ENCODE peak calls at places on chromosome 19, in four cellular contexts. One of them, this sample, is unnamed.
A peak's percentile ranks its signal among the peaks of the same experiment; 100 is the strongest.

GRCh38 chr19:38699027-38699346 is 45.3 kb downstream of the CAPN12 start:
- DNase-seq in fibroblast of mammary gland: no peak
- DNase-seq in CD8-positive, alpha-beta memory T cell: no peak
- DNase-seq in A549: no peak
- DNase-seq in this sample: no peak

GRCh38 chr19:22628401-22628800 is 5.7 kb upstream of the ZNF492 start:
- DNase-seq in A549: no peak
- DNase-seq in fibroblast of mammary gland: no peak
- DNase-seq in CD8-positive, alpha-beta memory T cell: no peak
- DNase-seq in this sample: no peak

GRCh38 chr19:3268326-3268725 is 43.9 kb downstream of the CELF5 start:
- DNase-seq in fibroblast of mammary gland: no peak
- DNase-seq in CD8-positive, alpha-beta memory T cell: no peak
- DNase-seq in A549: no peak
- DNase-seq in this sample: no peak

GRCh38 chr19:51139299-51140018 is 2.6 kb upstream of the SIGLEC7 start:
- DNase-seq in CD8-positive, alpha-beta memory T cell: no peak
- DNase-seq in fibroblast of mammary gland: no peak
- DNase-seq in A549: no peak
- DNase-seq in this sample: no peak

GRCh38 chr19:14530005-14530348 is 583 bp downstream of the TECR start:
- DNase-seq in CD8-positive, alpha-beta memory T cell: peak; percentile 72
- DNase-seq in fibroblast of mammary gland: peak; percentile 34
- DNase-seq in A549: peak; percentile 48
- DNase-seq in this sample: no peak

GRCh38 chr19:16227837-16228636 is 30.3 kb downstream of the AP1M1 start:
- DNase-seq in CD8-positive, alpha-beta memory T cell: no peak
- DNase-seq in fibroblast of mammary gland: no peak
- DNase-seq in A549: no peak
- DNase-seq in this sample: no peak

GRCh38 chr19:13212759-13213330 is 62.6 kb downstream of the IER2 start:
- DNase-seq in CD8-positive, alpha-beta memory T cell: peak; percentile 62
- DNase-seq in A549: peak; percentile 76
- DNase-seq in fibroblast of mammary gland: peak; percentile 63
- DNase-seq in this sample: peak; percentile 56

GRCh38 chr19:49793561-49793840 is 19.6 kb downstream of the FUZ start:
- DNase-seq in fibroblast of mammary gland: peak; percentile 53
- DNase-seq in CD8-positive, alpha-beta memory T cell: no peak
- DNase-seq in A549: peak; percentile 42
- DNase-seq in this sample: peak; percentile 58

GRCh38 chr19:5313307-5313706 is 27.3 kb downstream of the PTPRS start:
- DNase-seq in fibroblast of mammary gland: no peak
- DNase-seq in A549: no peak
- DNase-seq in CD8-positive, alpha-beta memory T cell: no peak
- DNase-seq in this sample: no peak

GRCh38 chr19:12873891-12874745 is 7.1 kb downstream of the DNASE2 start:
- DNase-seq in A549: no peak
- DNase-seq in CD8-positive, alpha-beta memory T cell: no peak
- DNase-seq in fibroblast of mammary gland: no peak
- DNase-seq in this sample: no peak

GRCh38 chr19:35776102-35776788 is 881 bp downstream of the ARHGAP33 start:
- DNase-seq in CD8-positive, alpha-beta memory T cell: no peak
- DNase-seq in fibroblast of mammary gland: no peak
- DNase-seq in A549: no peak
- DNase-seq in this sample: no peak

GRCh38 chr19:50837300-50837699 is 3.9 kb upstream of the KLK15 start:
- DNase-seq in A549: no peak
- DNase-seq in fibroblast of mammary gland: no peak
- DNase-seq in CD8-positive, alpha-beta memory T cell: no peak
- DNase-seq in this sample: no peak

GRCh38 chr19:40240332-40240731 is 13.8 kb upstream of the CCNP start:
- DNase-seq in fibroblast of mammary gland: no peak
- DNase-seq in CD8-positive, alpha-beta memory T cell: no peak
- DNase-seq in A549: no peak
- DNase-seq in this sample: no peak

GRCh38 chr19:19171821-19172532 is 1.9 kb upstream of the MEF2B start:
- DNase-seq in CD8-positive, alpha-beta memory T cell: no peak
- DNase-seq in fibroblast of mammary gland: peak; percentile 42
- DNase-seq in A549: no peak
- DNase-seq in this sample: no peak

GRCh38 chr19:12967907-12968306 is 1.5 kb upstream of the DAND5 start:
- DNase-seq in fibroblast of mammary gland: peak; percentile 63
- DNase-seq in A549: no peak
- DNase-seq in CD8-positive, alpha-beta memory T cell: no peak
- DNase-seq in this sample: no peak

GRCh38 chr19:16496613-16496983 is 404 bp downstream of the C19orf44 start:
- DNase-seq in CD8-positive, alpha-beta memory T cell: no peak
- DNase-seq in A549: no peak
- DNase-seq in fibroblast of mammary gland: peak; percentile 69
- DNase-seq in this sample: peak; percentile 59

GRCh38 chr19:49359851-49360845 is 2.1 kb downstream of the TEAD2 start:
- DNase-seq in CD8-positive, alpha-beta memory T cell: no peak
- DNase-seq in fibroblast of mammary gland: no peak
- DNase-seq in A549: no peak
- DNase-seq in this sample: no peak

GRCh38 chr19:58330458-58330857 is 3.7 kb downstream of the ZSCAN22 start:
- DNase-seq in A549: no peak
- DNase-seq in fibroblast of mammary gland: peak; percentile 88
- DNase-seq in CD8-positive, alpha-beta memory T cell: no peak
- DNase-seq in this sample: peak; percentile 83

GRCh38 chr19:50607874-50608785 is 31.6 kb downstream of the SYT3 start:
- DNase-seq in A549: peak; percentile 99
- DNase-seq in CD8-positive, alpha-beta memory T cell: peak; percentile 72
- DNase-seq in fibroblast of mammary gland: peak; percentile 85
- DNase-seq in this sample: peak; percentile 82

GRCh38 chr19:12937243-12938053 is 961 bp upstream of the CALR start:
- DNase-seq in A549: peak; percentile 68
- DNase-seq in CD8-positive, alpha-beta memory T cell: no peak
- DNase-seq in fibroblast of mammary gland: peak; percentile 58
- DNase-seq in this sample: peak; percentile 48

GRCh38 chr19:1109697-1110671 is 6.2 kb downstream of the GPX4 start:
- DNase-seq in CD8-positive, alpha-beta memory T cell: no peak
- DNase-seq in fibroblast of mammary gland: no peak
- DNase-seq in A549: no peak
- DNase-seq in this sample: no peak

GRCh38 chr19:883661-884211 is 9.3 kb downstream of the MED16 start:
- DNase-seq in CD8-positive, alpha-beta memory T cell: no peak
- DNase-seq in fibroblast of mammary gland: no peak
- DNase-seq in A549: no peak
- DNase-seq in this sample: no peak

GRCh38 chr19:6685962-6686627 is 16.1 kb upstream of the TNFSF14 start:
- DNase-seq in A549: no peak
- DNase-seq in fibroblast of mammary gland: no peak
- DNase-seq in CD8-positive, alpha-beta memory T cell: no peak
- DNase-seq in this sample: no peak

GRCh38 chr19:55581828-55582223 is 1.2 kb upstream of the ZNF579 start:
- DNase-seq in CD8-positive, alpha-beta memory T cell: no peak
- DNase-seq in fibroblast of mammary gland: peak; percentile 34
- DNase-seq in A549: peak; percentile 88
- DNase-seq in this sample: no peak

GRCh38 chr19:34359954-34360315 is 5.1 kb upstream of the GPI start:
- DNase-seq in A549: no peak
- DNase-seq in fibroblast of mammary gland: no peak
- DNase-seq in CD8-positive, alpha-beta memory T cell: no peak
- DNase-seq in this sample: no peak

GRCh38 chr19:2724148-2724557 is 3.0 kb upstream of the DIRAS1 start:
- DNase-seq in CD8-positive, alpha-beta memory T cell: no peak
- DNase-seq in A549: no peak
- DNase-seq in fibroblast of mammary gland: no peak
- DNase-seq in this sample: no peak

GRCh38 chr19:38135150-38135998 is 88.6 kb downstream of the DPF1 start:
- DNase-seq in A549: no peak
- DNase-seq in CD8-positive, alpha-beta memory T cell: no peak
- DNase-seq in fibroblast of mammary gland: peak; percentile 26
- DNase-seq in this sample: no peak

GRCh38 chr19:29512748-29513147 is 13.0 kb upstream of the VSTM2B start:
- DNase-seq in fibroblast of mammary gland: no peak
- DNase-seq in CD8-positive, alpha-beta memory T cell: no peak
- DNase-seq in A549: no peak
- DNase-seq in this sample: no peak

GRCh38 chr19:39031368-39032163 is 783 bp downstream of the FBXO27 start:
- DNase-seq in fibroblast of mammary gland: no peak
- DNase-seq in CD8-positive, alpha-beta memory T cell: peak; percentile 67
- DNase-seq in A549: peak; percentile 99
- DNase-seq in this sample: peak; percentile 70

GRCh38 chr19:28715157-28715556 is 497.8 kb downstream of the UQCRFS1 start:
- DNase-seq in CD8-positive, alpha-beta memory T cell: no peak
- DNase-seq in fibroblast of mammary gland: no peak
- DNase-seq in A549: no peak
- DNase-seq in this sample: peak; percentile 25

GRCh38 chr19:2181618-2181997 is 17.9 kb downstream of the DOT1L start:
- DNase-seq in A549: no peak
- DNase-seq in CD8-positive, alpha-beta memory T cell: no peak
- DNase-seq in fibroblast of mammary gland: no peak
- DNase-seq in this sample: no peak

GRCh38 chr19:44879309-44880065 is 11.6 kb upstream of the TOMM40 start:
- DNase-seq in A549: no peak
- DNase-seq in fibroblast of mammary gland: no peak
- DNase-seq in CD8-positive, alpha-beta memory T cell: no peak
- DNase-seq in this sample: no peak

GRCh38 chr19:3366104-3366760 is at the start of gene NFIC:
- DNase-seq in A549: peak; percentile 87
- DNase-seq in fibroblast of mammary gland: peak; percentile 84
- DNase-seq in CD8-positive, alpha-beta memory T cell: no peak
- DNase-seq in this sample: peak; percentile 89

GRCh38 chr19:51830263-51830662 is 35.3 kb downstream of the FPR3 start:
- DNase-seq in fibroblast of mammary gland: peak; percentile 5
- DNase-seq in CD8-positive, alpha-beta memory T cell: no peak
- DNase-seq in A549: no peak
- DNase-seq in this sample: no peak

GRCh38 chr19:8239528-8240273 is 30.5 kb downstream of the CERS4 start:
- DNase-seq in A549: no peak
- DNase-seq in fibroblast of mammary gland: no peak
- DNase-seq in CD8-positive, alpha-beta memory T cell: no peak
- DNase-seq in this sample: no peak